ENCODE peak calls at places on chromosome 17, in nine cellular contexts. K is heart right ventricle; V is CD4-positive, CD25-positive, alpha-beta regulatory T cell; N is AG04450; L is brain microvascular endothelial cell; U is A549; T is tibial artery; O is uterus; G is cardiac muscle cell. S is an unnamed sample.

GRCh38 chr17:65099941-65100315 is 37.2 kb upstream of the RGS9 start:
- DNase-seq in U (peak), K (no peak), L (peak), N (no peak), T (no peak), V (no peak), O (no peak), G (no peak), S (peak)

GRCh38 chr17:81329279-81329926 is 34.3 kb upstream of the SLC38A10 start:
- DNase-seq in U (peak), V (no peak), O (peak), K (peak), N (peak), T (peak), G (no peak), L (peak), S (peak)

GRCh38 chr17:44775838-44776621 is 17.2 kb downstream of the ADAM11 start:
- DNase-seq in G (peak), N (no peak), O (peak), L (no peak), U (peak), V (no peak), T (no peak), K (no peak), S (no peak)

GRCh38 chr17:17355426-17355825 is 52.3 kb downstream of the NT5M start:
- DNase-seq in U (no peak), T (peak), K (no peak), N (no peak), G (no peak), O (peak), V (no peak), L (no peak), S (no peak)

GRCh38 chr17:61139219-61139618 is 260.4 kb upstream of the TBX2 start:
- DNase-seq in O (no peak), G (no peak), T (no peak), U (no peak), L (peak), V (peak), K (no peak), N (peak), S (peak)

GRCh38 chr17:18928726-18929125 is 23.2 kb upstream of the SLC5A10 start:
- DNase-seq in O (no peak), N (no peak), G (no peak), T (no peak), K (no peak), L (no peak), V (no peak), U (no peak), S (no peak)

GRCh38 chr17:68248199-68248825 is 469 bp downstream of the AMZ2 start:
- DNase-seq in U (peak), O (peak), V (no peak), T (peak), K (no peak), N (no peak), L (peak), G (no peak), S (peak)

GRCh38 chr17:29722411-29723198 is 99.9 kb upstream of the CORO6 start:
- DNase-seq in T (no peak), L (peak), U (no peak), O (peak), N (peak), G (peak), V (peak), K (peak), S (no peak)

GRCh38 chr17:76909971-76910760 is 42.0 kb downstream of the MGAT5B start:
- DNase-seq in L (peak), O (no peak), G (peak), N (no peak), U (peak), K (peak), T (no peak), V (no peak), S (no peak)

GRCh38 chr17:57548421-57549385 is 196.4 kb downstream of the CCDC182 start:
- DNase-seq in U (no peak), K (peak), N (no peak), O (peak), G (no peak), T (no peak), V (no peak), L (no peak), S (no peak)

GRCh38 chr17:57543230-57543629 is 201.9 kb downstream of the CCDC182 start:
- DNase-seq in U (no peak), K (no peak), V (no peak), G (no peak), L (no peak), T (no peak), N (no peak), O (no peak), S (no peak)

GRCh38 chr17:57544834-57545463 is 200.2 kb downstream of the CCDC182 start:
- DNase-seq in N (no peak), O (no peak), G (no peak), T (no peak), V (no peak), U (no peak), K (no peak), L (no peak), S (no peak)

GRCh38 chr17:57544381-57544780 is 200.7 kb downstream of the CCDC182 start:
- DNase-seq in G (no peak), N (no peak), K (no peak), L (no peak), V (no peak), T (no peak), O (no peak), U (no peak), S (no peak)

GRCh38 chr17:57545836-57546305 is 199.2 kb downstream of the CCDC182 start:
- DNase-seq in T (no peak), N (no peak), G (no peak), K (no peak), U (no peak), L (no peak), O (no peak), V (no peak), S (no peak)
- H3K27ac ChIP-seq in T (no peak), N (no peak), G (peak), K (no peak), U (no peak), L (no peak), O (no peak), V (no peak), S (no peak)

GRCh38 chr17:48442819-48443218 is 12.8 kb upstream of the SKAP1 start:
- DNase-seq in V (no peak), L (no peak), U (no peak), G (no peak), T (no peak), N (no peak), O (no peak), K (no peak), S (no peak)
- H3K27ac ChIP-seq in V (peak), L (no peak), U (no peak), G (no peak), T (no peak), N (no peak), O (no peak), K (no peak), S (no peak)

DNA sequence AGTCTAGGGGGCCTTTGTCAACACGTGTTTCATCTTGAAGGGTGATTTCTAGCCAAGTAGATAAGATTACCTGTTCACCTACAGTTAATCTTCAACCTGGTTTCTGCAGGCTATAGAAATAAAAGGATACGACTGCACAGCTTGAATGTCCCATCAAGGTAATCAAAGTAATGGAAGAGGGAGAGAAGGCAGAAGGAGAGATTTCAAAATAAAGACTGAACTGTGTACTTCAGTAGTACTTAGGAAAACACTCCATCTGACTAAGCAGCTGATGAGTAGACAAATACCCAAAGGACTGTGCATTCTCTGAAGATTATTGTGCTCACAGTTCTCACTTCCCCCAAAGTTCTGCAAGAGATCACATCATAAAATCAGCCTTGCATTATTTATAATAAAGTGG is 5.8 kb upstream of the RFFL start:
- DNase-seq in T (no peak), N (no peak), U (no peak), L (peak), O (no peak), G (no peak), K (no peak), V (no peak), S (no peak)
- H3K27ac ChIP-seq in T (no peak), N (no peak), U (peak), L (peak), O (no peak), G (no peak), K (no peak), V (peak), S (no peak)

GRCh38 chr17:82865274-82865673 is 25.5 kb upstream of the ZNF750 start:
- DNase-seq in K (no peak), L (no peak), N (no peak), G (no peak), U (no peak), T (no peak), O (no peak), V (no peak), S (no peak)
- H3K27ac ChIP-seq in K (no peak), L (no peak), N (no peak), G (peak), U (no peak), T (no peak), O (no peak), V (peak), S (no peak)

DNA sequence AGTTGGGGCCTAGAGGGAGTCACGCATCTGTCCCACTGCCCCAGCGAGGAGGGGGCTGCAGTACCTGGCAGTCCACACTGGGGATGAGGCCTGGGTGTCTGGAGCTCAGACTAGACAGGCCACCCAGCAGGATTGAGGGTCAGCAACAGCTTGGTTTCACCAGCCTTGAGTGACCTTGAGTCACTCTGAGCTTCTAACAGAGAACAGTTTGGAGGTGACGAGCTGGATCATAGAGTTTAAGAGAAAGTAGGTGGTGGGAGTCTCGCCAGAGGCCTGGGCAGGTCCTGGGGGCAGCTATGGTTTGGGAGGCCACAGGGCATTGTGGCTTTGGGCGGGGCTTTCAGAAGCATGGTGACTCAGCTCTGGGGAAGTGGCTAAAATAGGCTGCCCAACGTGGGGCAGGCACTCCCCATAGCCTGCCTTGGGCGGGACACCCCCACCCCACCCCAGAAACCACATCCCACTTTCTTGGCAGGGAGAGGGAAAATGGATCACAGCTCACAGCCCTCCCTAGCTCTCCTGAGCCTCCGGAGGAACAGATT is 20.5 kb downstream of the CDC42EP4 start:
- DNase-seq in V (no peak), L (peak), N (no peak), T (peak), O (peak), K (peak), U (peak), G (no peak), S (no peak)
- H3K27ac ChIP-seq in V (no peak), L (peak), N (peak), T (peak), O (peak), K (peak), U (peak), G (peak), S (peak)

GRCh38 chr17:50093807-50094206 is 1.3 kb upstream of the PDK2 start:
- DNase-seq in O (no peak), K (no peak), U (no peak), L (no peak), G (no peak), T (no peak), V (no peak), N (no peak), S (no peak)
- H3K27ac ChIP-seq in O (peak), K (no peak), U (no peak), L (no peak), G (no peak), T (peak), V (peak), N (no peak), S (peak)

S was measured in epithelial cell of prostate.